ENCODE peak calls at places on chromosomes 11 and 22, in ten cellular contexts. One of them, this sample, is unnamed.

GRCh38 chr11:2745511-2745910 is 45.7 kb upstream of the KCNQ1OT1 start:
- DNase-seq in cardiac muscle cell: no peak
- DNase-seq in CD8-positive, alpha-beta T cell: no peak
- DNase-seq in brain microvascular endothelial cell: no peak
- DNase-seq in WERI-Rb-1: peak; percentile 3
- DNase-seq in ovary: no peak
- DNase-seq in cardiac fibroblast: no peak
- DNase-seq in astrocyte of the cerebellum: no peak
- DNase-seq in uterus: no peak
- DNase-seq in AG04450: no peak
- DNase-seq in this sample: no peak

GRCh38 chr11:20226936-20227335 is 66.7 kb upstream of the DBX1 start:
- DNase-seq in uterus: no peak
- DNase-seq in ovary: no peak
- DNase-seq in astrocyte of the cerebellum: no peak
- DNase-seq in brain microvascular endothelial cell: peak; percentile 2
- DNase-seq in cardiac fibroblast: no peak
- DNase-seq in AG04450: no peak
- DNase-seq in cardiac muscle cell: no peak
- DNase-seq in CD8-positive, alpha-beta T cell: no peak
- DNase-seq in WERI-Rb-1: no peak
- DNase-seq in this sample: no peak

GRCh38 chr11:123064268-123064657 is 2.3 kb upstream of the HSPA8 start:
- DNase-seq in brain microvascular endothelial cell: no peak
- DNase-seq in cardiac muscle cell: no peak
- DNase-seq in WERI-Rb-1: no peak
- DNase-seq in CD8-positive, alpha-beta T cell: no peak
- DNase-seq in cardiac fibroblast: no peak
- DNase-seq in ovary: no peak
- DNase-seq in astrocyte of the cerebellum: no peak
- DNase-seq in AG04450: no peak
- DNase-seq in uterus: no peak
- DNase-seq in this sample: no peak

GRCh38 chr22:48489551-48490512 is 1337.8 kb downstream of the BRD1 start:
- DNase-seq in brain microvascular endothelial cell: no peak
- DNase-seq in astrocyte of the cerebellum: no peak
- DNase-seq in AG04450: no peak
- DNase-seq in CD8-positive, alpha-beta T cell: no peak
- DNase-seq in uterus: peak; percentile 5
- DNase-seq in cardiac fibroblast: peak; percentile 15
- DNase-seq in WERI-Rb-1: no peak
- DNase-seq in cardiac muscle cell: peak; percentile 21
- DNase-seq in ovary: peak; percentile 58
- DNase-seq in this sample: no peak

GRCh38 chr22:41302016-41302767 is 867 bp downstream of the ZC3H7B start:
- DNase-seq in WERI-Rb-1: no peak
- DNase-seq in cardiac muscle cell: peak; percentile 8
- DNase-seq in CD8-positive, alpha-beta T cell: peak; percentile 13
- DNase-seq in uterus: no peak
- DNase-seq in ovary: peak; percentile 58
- DNase-seq in AG04450: no peak
- DNase-seq in astrocyte of the cerebellum: no peak
- DNase-seq in brain microvascular endothelial cell: no peak
- DNase-seq in cardiac fibroblast: no peak
- DNase-seq in this sample: no peak

GRCh38 chr11:92440701-92441338 is 216.2 kb downstream of the FAT3 start:
- DNase-seq in ovary: no peak
- DNase-seq in cardiac fibroblast: no peak
- DNase-seq in uterus: no peak
- DNase-seq in AG04450: no peak
- DNase-seq in cardiac muscle cell: no peak
- DNase-seq in astrocyte of the cerebellum: no peak
- DNase-seq in WERI-Rb-1: no peak
- DNase-seq in CD8-positive, alpha-beta T cell: no peak
- DNase-seq in brain microvascular endothelial cell: no peak
- DNase-seq in this sample: no peak

GRCh38 chr11:95266751-95267374 is 35.9 kb upstream of the SESN3 start:
- DNase-seq in cardiac fibroblast: no peak
- DNase-seq in cardiac muscle cell: peak; percentile 24
- DNase-seq in uterus: peak; percentile 44
- DNase-seq in brain microvascular endothelial cell: no peak
- DNase-seq in CD8-positive, alpha-beta T cell: no peak
- DNase-seq in astrocyte of the cerebellum: no peak
- DNase-seq in ovary: no peak
- DNase-seq in AG04450: no peak
- DNase-seq in WERI-Rb-1: no peak
- DNase-seq in this sample: no peak

GRCh38 chr11:58787903-58788302 is 56.2 kb upstream of the GLYAT start:
- DNase-seq in astrocyte of the cerebellum: no peak
- DNase-seq in cardiac fibroblast: no peak
- DNase-seq in AG04450: no peak
- DNase-seq in WERI-Rb-1: no peak
- DNase-seq in brain microvascular endothelial cell: no peak
- DNase-seq in ovary: no peak
- DNase-seq in cardiac muscle cell: no peak
- DNase-seq in uterus: no peak
- DNase-seq in CD8-positive, alpha-beta T cell: no peak
- DNase-seq in this sample: peak; percentile 93

GRCh38 chr11:87778341-87778740 is 396.9 kb downstream of the RAB38 start:
- DNase-seq in ovary: no peak
- DNase-seq in astrocyte of the cerebellum: no peak
- DNase-seq in WERI-Rb-1: no peak
- DNase-seq in AG04450: no peak
- DNase-seq in cardiac muscle cell: no peak
- DNase-seq in cardiac fibroblast: no peak
- DNase-seq in uterus: no peak
- DNase-seq in CD8-positive, alpha-beta T cell: no peak
- DNase-seq in brain microvascular endothelial cell: no peak
- DNase-seq in this sample: peak; percentile 33

GRCh38 chr11:8983552-8983951 is 19.3 kb upstream of the TMEM9B start:
- DNase-seq in cardiac fibroblast: no peak
- DNase-seq in brain microvascular endothelial cell: no peak
- DNase-seq in astrocyte of the cerebellum: no peak
- DNase-seq in WERI-Rb-1: no peak
- DNase-seq in cardiac muscle cell: no peak
- DNase-seq in CD8-positive, alpha-beta T cell: no peak
- DNase-seq in AG04450: no peak
- DNase-seq in uterus: no peak
- DNase-seq in ovary: no peak
- DNase-seq in this sample: no peak

GRCh38 chr11:40302669-40303068 is 1156.8 kb downstream of the LRRC4C start:
- DNase-seq in astrocyte of the cerebellum: peak; percentile 78
- DNase-seq in uterus: no peak
- DNase-seq in ovary: no peak
- DNase-seq in cardiac fibroblast: peak; percentile 68
- DNase-seq in AG04450: no peak
- DNase-seq in brain microvascular endothelial cell: peak; percentile 69
- DNase-seq in WERI-Rb-1: no peak
- DNase-seq in CD8-positive, alpha-beta T cell: no peak
- DNase-seq in cardiac muscle cell: peak; percentile 65
- DNase-seq in this sample: no peak

GRCh38 chr11:13907678-13908077 is 54.8 kb upstream of the SPON1 start:
- DNase-seq in uterus: no peak
- DNase-seq in WERI-Rb-1: no peak
- DNase-seq in astrocyte of the cerebellum: no peak
- DNase-seq in AG04450: no peak
- DNase-seq in cardiac fibroblast: no peak
- DNase-seq in ovary: no peak
- DNase-seq in CD8-positive, alpha-beta T cell: no peak
- DNase-seq in cardiac muscle cell: no peak
- DNase-seq in brain microvascular endothelial cell: no peak
- DNase-seq in this sample: no peak

GRCh38 chr11:116172156-116172555 is 600.6 kb downstream of the BUD13 start:
- DNase-seq in ovary: no peak
- DNase-seq in astrocyte of the cerebellum: no peak
- DNase-seq in CD8-positive, alpha-beta T cell: no peak
- DNase-seq in AG04450: no peak
- DNase-seq in cardiac muscle cell: no peak
- DNase-seq in cardiac fibroblast: no peak
- DNase-seq in WERI-Rb-1: no peak
- DNase-seq in brain microvascular endothelial cell: no peak
- DNase-seq in uterus: no peak
- DNase-seq in this sample: no peak

GRCh38 chr11:40186401-40187091 is 1272.9 kb downstream of the LRRC4C start:
- DNase-seq in AG04450: no peak
- DNase-seq in uterus: no peak
- DNase-seq in astrocyte of the cerebellum: no peak
- DNase-seq in brain microvascular endothelial cell: no peak
- DNase-seq in ovary: no peak
- DNase-seq in CD8-positive, alpha-beta T cell: no peak
- DNase-seq in WERI-Rb-1: no peak
- DNase-seq in cardiac muscle cell: no peak
- DNase-seq in cardiac fibroblast: no peak
- DNase-seq in this sample: peak; percentile 5

GRCh38 chr11:44308256-44308922 is 1.6 kb downstream of the ALX4 start:
- DNase-seq in AG04450: no peak
- DNase-seq in uterus: no peak
- DNase-seq in cardiac fibroblast: no peak
- DNase-seq in brain microvascular endothelial cell: no peak
- DNase-seq in WERI-Rb-1: no peak
- DNase-seq in cardiac muscle cell: no peak
- DNase-seq in ovary: no peak
- DNase-seq in astrocyte of the cerebellum: no peak
- DNase-seq in CD8-positive, alpha-beta T cell: no peak
- DNase-seq in this sample: no peak
- H3K4me3 ChIP-seq in AG04450: no peak overlapping the region
- H3K4me3 ChIP-seq in uterus: no peak overlapping the region
- H3K4me3 ChIP-seq in cardiac fibroblast: no peak overlapping the region
- H3K4me3 ChIP-seq in brain microvascular endothelial cell: no peak overlapping the region
- H3K4me3 ChIP-seq in WERI-Rb-1: no peak overlapping the region
- H3K4me3 ChIP-seq in cardiac muscle cell: no peak overlapping the region
- H3K4me3 ChIP-seq in ovary: no peak overlapping the region
- H3K4me3 ChIP-seq in astrocyte of the cerebellum: no peak overlapping the region
- H3K4me3 ChIP-seq in CD8-positive, alpha-beta T cell: no peak overlapping the region
- H3K4me3 ChIP-seq in this sample: no peak overlapping the region

DNA sequence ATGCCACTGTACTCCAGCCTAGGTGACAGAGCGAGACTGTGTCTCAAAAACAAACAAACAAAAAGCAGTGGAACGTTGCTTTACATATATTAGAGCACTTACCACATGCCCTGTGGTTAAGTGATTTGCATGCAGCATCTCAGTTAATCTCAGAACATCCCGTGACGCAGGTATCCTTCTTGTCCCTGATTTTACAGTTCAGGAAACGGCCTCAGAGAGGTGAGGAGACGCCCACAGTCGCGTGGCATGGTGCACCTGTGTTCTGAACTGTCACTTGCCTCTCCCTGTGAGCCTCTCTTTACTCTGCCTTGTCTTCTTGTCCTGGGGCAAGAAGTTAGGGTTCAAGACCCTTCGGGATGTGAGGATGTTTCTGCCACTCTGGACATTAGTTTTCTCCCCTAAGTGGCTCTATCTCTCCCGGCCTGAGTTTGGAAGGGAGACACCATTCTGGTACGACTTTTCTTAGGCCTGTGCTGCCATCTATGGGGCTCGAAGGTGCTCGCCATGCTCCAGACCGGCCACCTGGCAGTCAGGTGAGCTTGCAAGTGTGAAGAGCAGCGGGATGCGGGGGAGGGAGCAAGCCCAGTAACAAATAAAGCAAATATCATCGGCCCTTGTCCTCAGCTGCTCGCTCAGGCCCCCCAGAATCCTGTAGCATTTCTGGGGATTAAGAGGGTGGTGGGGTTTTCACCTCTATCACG is 25.6 kb downstream of the YWHAH start:
- DNase-seq in ovary: peak; percentile 69
- DNase-seq in WERI-Rb-1: peak; percentile 84
- DNase-seq in CD8-positive, alpha-beta T cell: peak; percentile 60
- DNase-seq in AG04450: peak; percentile 20
- DNase-seq in cardiac fibroblast: peak; percentile 66
- DNase-seq in brain microvascular endothelial cell: peak; percentile 49
- DNase-seq in cardiac muscle cell: peak; percentile 77
- DNase-seq in astrocyte of the cerebellum: peak; percentile 44
- DNase-seq in uterus: peak; percentile 46
- DNase-seq in this sample: peak; percentile 93
- TF ChIP-seq CTCF in ovary: no peak
- TF ChIP-seq CTCF in WERI-Rb-1: peak; percentile 78
- TF ChIP-seq CTCF in CD8-positive, alpha-beta T cell: no peak
- TF ChIP-seq CTCF in AG04450: peak; percentile 74
- TF ChIP-seq CTCF in cardiac fibroblast: peak; percentile 66
- TF ChIP-seq CTCF in brain microvascular endothelial cell: peak; percentile 78
- TF ChIP-seq CTCF in cardiac muscle cell: peak; percentile 72
- TF ChIP-seq CTCF in astrocyte of the cerebellum: peak; percentile 79
- TF ChIP-seq CTCF in uterus: no peak
- TF ChIP-seq CTCF in this sample: peak; percentile 86

DNA sequence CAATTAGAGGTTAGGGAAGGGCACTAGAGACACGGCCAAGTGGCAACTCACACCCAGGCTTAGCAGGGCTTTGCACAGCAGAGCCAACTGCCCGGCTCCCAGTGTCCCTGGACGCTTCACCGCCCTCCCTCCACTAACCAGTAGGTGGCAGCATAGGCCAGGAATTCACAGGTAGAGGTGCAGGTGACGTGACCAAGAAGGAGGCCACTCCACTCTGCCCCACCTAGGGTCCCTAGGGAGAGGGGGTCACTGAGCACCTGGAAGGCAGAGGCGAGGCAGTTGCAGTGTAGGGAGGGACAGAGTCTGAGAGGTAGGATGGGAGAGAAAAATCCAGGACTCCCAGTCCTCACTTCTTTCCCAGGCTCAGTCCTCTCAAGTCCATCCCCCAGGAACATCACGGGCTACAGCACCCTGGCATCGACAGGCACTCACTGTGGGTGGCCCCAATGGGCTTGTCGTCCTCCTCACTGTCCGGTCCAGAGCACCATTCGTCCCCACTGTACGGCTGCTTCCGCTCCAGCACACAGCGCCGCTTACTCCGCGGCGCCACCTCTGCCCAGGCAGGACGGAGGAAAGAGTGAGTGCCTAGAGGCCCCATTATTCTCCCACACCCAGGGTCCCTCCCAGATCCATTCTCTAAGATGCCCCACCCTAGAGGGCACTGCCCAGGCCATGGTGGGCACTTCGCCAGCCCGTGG is 18.5 kb downstream of the BCL9L start:
- DNase-seq in brain microvascular endothelial cell: no peak
- DNase-seq in cardiac fibroblast: peak; percentile 79
- DNase-seq in cardiac muscle cell: peak; percentile 80
- DNase-seq in AG04450: no peak
- DNase-seq in uterus: peak; percentile 87
- DNase-seq in WERI-Rb-1: peak; percentile 90
- DNase-seq in ovary: peak; percentile 87
- DNase-seq in astrocyte of the cerebellum: no peak
- DNase-seq in CD8-positive, alpha-beta T cell: peak; percentile 90
- DNase-seq in this sample: peak; percentile 74
- H3K4me3 ChIP-seq in brain microvascular endothelial cell: no peak overlapping the region
- H3K4me3 ChIP-seq in cardiac fibroblast: no peak overlapping the region
- H3K4me3 ChIP-seq in cardiac muscle cell: no peak overlapping the region
- H3K4me3 ChIP-seq in AG04450: peak overlapping the region; percentile 10
- H3K4me3 ChIP-seq in uterus: no peak overlapping the region
- H3K4me3 ChIP-seq in WERI-Rb-1: peak overlapping the region; percentile 2
- H3K4me3 ChIP-seq in ovary: no peak overlapping the region
- H3K4me3 ChIP-seq in astrocyte of the cerebellum: no peak overlapping the region
- H3K4me3 ChIP-seq in CD8-positive, alpha-beta T cell: no peak overlapping the region
- H3K4me3 ChIP-seq in this sample: no peak overlapping the region

DNA sequence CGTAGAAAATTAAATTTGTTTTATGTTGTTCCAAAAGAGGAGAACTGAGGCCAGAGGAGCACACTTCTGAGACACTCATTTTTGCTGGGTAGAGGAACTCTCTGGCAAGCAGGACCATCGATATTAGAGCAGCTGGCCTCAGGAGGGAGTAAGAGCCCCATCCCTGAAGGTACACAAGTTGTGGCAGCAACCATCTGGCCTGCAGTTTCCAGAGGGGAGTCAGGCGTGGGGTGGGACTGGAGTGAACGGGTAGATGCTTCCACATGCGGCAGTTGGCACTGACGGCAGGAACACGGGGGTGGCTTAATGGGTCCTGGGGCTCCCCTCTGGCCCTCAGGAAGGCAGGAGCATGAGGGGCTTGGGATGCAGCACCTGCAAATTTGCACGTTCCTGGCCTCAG is 13.2 kb upstream of the SSTR3 start:
- DNase-seq in WERI-Rb-1: peak; percentile 78
- DNase-seq in cardiac muscle cell: no peak
- DNase-seq in CD8-positive, alpha-beta T cell: no peak
- DNase-seq in ovary: no peak
- DNase-seq in cardiac fibroblast: peak; percentile 23
- DNase-seq in astrocyte of the cerebellum: no peak
- DNase-seq in brain microvascular endothelial cell: no peak
- DNase-seq in AG04450: no peak
- DNase-seq in uterus: no peak
- DNase-seq in this sample: no peak
- TF ChIP-seq CTCF in WERI-Rb-1: peak; percentile 66
- TF ChIP-seq CTCF in cardiac muscle cell: no peak
- TF ChIP-seq CTCF in CD8-positive, alpha-beta T cell: no peak
- TF ChIP-seq CTCF in ovary: no peak
- TF ChIP-seq CTCF in cardiac fibroblast: peak; percentile 8
- TF ChIP-seq CTCF in astrocyte of the cerebellum: peak; percentile 26
- TF ChIP-seq CTCF in brain microvascular endothelial cell: peak; percentile 37
- TF ChIP-seq CTCF in AG04450: peak; percentile 26
- TF ChIP-seq CTCF in uterus: no peak
- TF ChIP-seq CTCF in this sample: peak; percentile 34

This sample was measured in epithelial cell of esophagus.